ENCODE peak calls at places on chromosomes 11 and 22, in six cellular contexts. U, W, J, Q, A and Z are unnamed samples.

GRCh38 chr11:117589024-117589423 is 208.0 kb downstream of the DSCAML1 start:
- DNase-seq in A (no peak), Q (no peak), W (no peak), J (no peak), U (no peak), Z (no peak)

GRCh38 chr11:95076416-95076815 is 9.7 kb downstream of the SRSF8 start:
- DNase-seq in A (no peak), U (peak), Q (no peak), W (peak), J (no peak), Z (no peak)

GRCh38 chr22:35470903-35471321 is 69.7 kb upstream of the RASD2 start:
- DNase-seq in J (no peak), A (no peak), W (no peak), U (no peak), Q (no peak), Z (no peak)

GRCh38 chr11:12787847-12788246 is 113.6 kb downstream of the TEAD1 start:
- DNase-seq in U (peak), J (no peak), A (no peak), W (peak), Q (no peak), Z (peak)

GRCh38 chr11:60916669-60917206 is 2.8 kb downstream of the TMEM109 start:
- DNase-seq in J (no peak), A (no peak), Q (no peak), U (no peak), W (no peak), Z (no peak)

GRCh38 chr22:22894740-22895731 is 7.4 kb downstream of the IGLL5 start:
- DNase-seq in U (no peak), J (no peak), Q (no peak), W (no peak), A (peak), Z (no peak)

GRCh38 chr22:22168190-22168940 is 76.2 kb upstream of the VPREB1 start:
- DNase-seq in Q (no peak), J (peak), A (no peak), U (peak), W (peak), Z (peak)

GRCh38 chr11:130206141-130206540 is 46.6 kb downstream of the ST14 start:
- DNase-seq in W (no peak), U (no peak), A (peak), J (no peak), Q (no peak), Z (no peak)

GRCh38 chr11:124812876-124813275 is 12.7 kb upstream of the MSANTD2 start:
- DNase-seq in U (no peak), J (no peak), A (no peak), Q (no peak), W (no peak), Z (peak)

GRCh38 chr11:78749243-78749730 is 174.6 kb upstream of the NARS2 start:
- DNase-seq in J (no peak), W (no peak), U (no peak), Q (no peak), A (no peak), Z (no peak)

GRCh38 chr11:44977493-44977984 is 26.9 kb upstream of the TP53I11 start:
- DNase-seq in Q (no peak), J (no peak), W (peak), A (no peak), U (peak), Z (peak)

GRCh38 chr11:7457211-7457610 is 28.1 kb upstream of the OLFML1 start:
- DNase-seq in A (no peak), U (peak), W (no peak), Q (no peak), J (no peak), Z (no peak)

GRCh38 chr22:46262449-46263207 is 515 bp downstream of the PKDREJ start:
- DNase-seq in W (peak), A (peak), U (peak), J (no peak), Q (no peak), Z (peak)

GRCh38 chr11:12785901-12786300 is 111.7 kb downstream of the TEAD1 start:
- DNase-seq in W (no peak), U (no peak), J (no peak), A (no peak), Q (no peak), Z (no peak)

GRCh38 chr22:47188337-47189055 is 426.0 kb downstream of the TBC1D22A start:
- DNase-seq in A (peak), Q (no peak), U (no peak), J (no peak), W (no peak), Z (no peak)

GRCh38 chr11:2121227-2122130 is 17.7 kb downstream of the IGF2 start:
- DNase-seq in U (no peak), W (no peak), Q (no peak), J (no peak), A (no peak), Z (no peak)

GRCh38 chr11:117822031-117822521 is 2.5 kb downstream of the FXYD2 start:
- DNase-seq in U (no peak), A (peak), J (no peak), W (no peak), Q (no peak), Z (peak)

GRCh38 chr11:103995896-103996295 is 40.5 kb upstream of the DDI1 start:
- DNase-seq in A (no peak), J (no peak), Q (no peak), U (no peak), W (no peak), Z (no peak)

GRCh38 chr22:33756508-33756949 is 163.7 kb downstream of the LARGE1 start:
- DNase-seq in U (no peak), W (no peak), J (no peak), A (no peak), Q (no peak), Z (no peak)

GRCh38 chr11:45141171-45141570 is 5.3 kb upstream of the PRDM11 start:
- DNase-seq in J (no peak), Q (no peak), W (no peak), U (no peak), A (no peak), Z (no peak)

DNA sequence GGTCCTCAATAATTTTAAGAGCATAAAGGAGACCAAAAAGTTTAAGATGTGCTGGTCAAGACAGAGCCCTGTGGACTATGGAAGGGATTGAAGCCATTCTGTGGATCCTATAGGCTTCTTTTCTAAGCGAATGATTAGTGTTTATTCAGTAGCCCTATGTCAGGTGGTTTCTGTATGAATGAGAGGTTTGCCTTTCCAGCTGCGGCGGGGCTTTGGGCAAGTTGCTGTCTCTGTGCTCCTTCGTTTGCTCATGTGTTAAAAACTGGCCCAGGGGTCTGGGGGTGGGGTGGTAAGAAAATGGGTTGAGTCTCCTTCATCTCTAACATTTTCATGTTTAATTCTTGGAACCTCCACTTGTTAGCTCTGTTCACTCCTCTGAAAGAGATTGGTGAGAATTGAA is 105.3 kb downstream of the PTPRJ start:
- DNase-seq in J (no peak), A (no peak), Q (no peak), U (no peak), W (no peak), Z (no peak)
- H3K4me3 ChIP-seq in J (no peak), A (no peak), Q (no peak), U (no peak), W (no peak), Z (no peak)

DNA sequence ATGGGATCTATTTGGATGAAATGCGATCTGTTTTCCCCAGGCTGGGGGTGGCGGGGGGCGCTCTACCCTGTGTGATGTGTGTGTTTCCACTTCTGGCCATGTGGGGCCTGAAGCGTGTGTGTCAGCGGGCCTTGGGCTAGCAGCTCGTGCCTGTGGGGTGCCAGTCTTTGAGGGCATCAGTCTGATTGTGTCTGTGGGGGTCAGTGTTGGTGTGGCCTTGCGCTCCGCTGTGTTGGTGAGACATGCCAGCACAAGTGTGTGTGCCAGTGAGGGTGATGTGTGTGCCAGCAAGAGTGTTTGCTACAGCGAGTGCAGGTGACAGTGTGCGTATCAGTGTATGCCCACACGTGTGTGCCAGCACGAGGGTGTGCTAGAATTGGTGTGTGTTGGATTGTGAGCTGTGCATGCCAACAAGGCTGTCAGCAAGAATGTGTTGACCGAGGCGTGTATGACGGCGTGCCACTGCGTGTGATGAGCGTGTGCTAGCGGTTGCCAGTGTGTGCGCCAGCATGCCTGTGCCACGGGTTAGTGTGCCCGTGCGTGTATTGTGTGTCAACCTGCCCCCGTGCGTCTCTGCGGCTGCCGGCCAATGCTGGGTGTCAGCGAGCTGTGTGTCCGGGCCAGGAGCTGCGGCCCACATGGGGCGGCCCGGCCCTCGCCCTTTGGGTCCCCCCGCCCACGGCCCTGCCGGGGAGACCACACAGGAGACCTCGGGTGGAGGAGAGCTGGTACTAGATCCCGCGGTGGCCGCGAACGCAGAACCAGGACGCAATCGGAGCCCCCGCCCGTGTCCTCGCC is 519 bp downstream of the ARRB1 start:
- DNase-seq in J (no peak), U (peak), A (peak), Q (no peak), W (peak), Z (peak)
- TF ChIP-seq CTCF in J (peak), U (no peak), A (peak), Q (no peak), W (no peak), Z (peak)

DNA sequence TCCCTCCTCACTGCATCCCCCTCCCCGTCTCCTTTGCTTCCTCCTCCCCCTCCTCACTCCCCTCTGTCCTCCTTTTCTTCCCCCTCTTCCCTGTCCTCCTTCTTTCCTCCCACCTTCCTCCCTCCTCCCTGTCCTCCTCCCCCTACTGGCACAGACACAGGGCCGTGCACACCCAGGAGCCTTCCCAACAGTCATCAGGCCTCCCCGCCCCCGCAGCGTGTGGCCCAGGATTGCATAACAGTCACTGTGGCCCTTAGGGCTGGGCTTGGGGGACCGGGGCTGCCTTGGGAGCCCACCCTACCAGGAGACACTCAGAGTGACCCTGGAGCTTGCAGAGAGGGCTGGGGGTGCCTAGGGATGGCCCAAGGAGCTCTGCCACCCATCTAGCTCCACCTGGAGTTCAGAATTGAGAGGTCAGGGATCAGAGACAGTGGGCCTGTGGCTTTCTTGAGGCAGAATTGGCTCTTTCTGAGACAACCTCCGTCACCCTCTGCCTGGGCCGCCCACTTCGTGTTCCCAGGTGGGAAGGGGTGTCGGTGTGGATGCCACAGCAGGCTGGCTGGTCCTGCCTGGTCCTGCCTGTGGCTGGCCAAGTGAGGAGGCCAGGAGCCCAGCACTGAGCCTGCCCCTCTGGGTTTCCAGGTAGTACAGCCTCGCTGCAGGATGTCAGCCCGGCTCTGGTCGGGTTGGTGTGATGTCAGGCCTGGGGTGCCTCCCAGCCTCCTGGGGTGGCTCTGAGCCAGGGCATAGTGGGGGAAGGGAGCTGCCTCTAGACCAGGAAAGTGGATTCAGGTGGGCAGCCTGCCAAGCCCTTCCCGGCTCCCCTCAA is 1.6 kb downstream of the SPI1 start:
- DNase-seq in Q (no peak), A (peak), U (no peak), J (peak), W (no peak), Z (no peak)
- H3K4me3 ChIP-seq in Q (no peak), A (peak), U (no peak), J (peak), W (no peak), Z (no peak)

GRCh38 chr22:25318081-25318823 is 98.8 kb downstream of the CRYBB2 start:
- DNase-seq in A (no peak), Q (no peak), W (no peak), J (no peak), U (no peak), Z (no peak)
- TF ChIP-seq CTCF in A (no peak), Q (no peak), W (no peak), J (no peak), U (no peak), Z (no peak)

GRCh38 chr11:65713212-65713969 is 1.3 kb downstream of the KAT5 start:
- DNase-seq in Q (no peak), A (no peak), W (no peak), J (no peak), U (no peak), Z (no peak)
- H3K4me3 ChIP-seq in Q (no peak), A (peak), W (no peak), J (peak), U (no peak), Z (no peak)